ENCODE peak calls at places on chromosomes 7 and 10, in ten cellular contexts. M is DMS153; D is stimulated activated CD4-positive, alpha-beta T cell treated with anti-CD3 and anti-CD28 coated beads, Interleukin-12 subunit alpha, Interleukin-12 subunit beta, amount 100 ng/mL, for 48 hours; B is amniotic stem cell; J is NCI-H460; H is left cardiac atrium; E is central memory CD4-positive, alpha-beta T cell; F is HT-29; O is right cardiac atrium; R is T-helper 9 cell. C is an unnamed sample.

GRCh38 chr10:90417056-90417455 is 440.8 kb downstream of the HTR7 start:
- DNase-seq in M (no peak), D (no peak), B (no peak), J (peak), H (no peak), E (no peak), F (no peak), O (no peak), R (no peak), C (no peak)

GRCh38 chr10:15620304-15620703 is 99.4 kb downstream of the ITGA8 start:
- DNase-seq in M (no peak), D (no peak), B (no peak), J (no peak), H (no peak), E (no peak), F (no peak), O (no peak), R (no peak), C (no peak)

GRCh38 chr7:65980478-65981250 is 1.3 kb downstream of the GUSB start:
- DNase-seq in M (no peak), D (peak), B (no peak), J (no peak), H (peak), E (peak), F (peak), O (peak), R (peak), C (no peak)

GRCh38 chr7:115145512-115145911 is 223.6 kb downstream of the MDFIC start:
- DNase-seq in M (no peak), D (no peak), B (peak), J (no peak), H (no peak), E (no peak), F (peak), O (no peak), R (no peak), C (no peak)

GRCh38 chr7:120770206-120770605 is 87.7 kb downstream of the TSPAN12 start:
- DNase-seq in M (no peak), D (no peak), B (no peak), J (no peak), H (no peak), E (no peak), F (no peak), O (no peak), R (no peak), C (peak)

GRCh38 chr7:91249506-91250233 is 14.6 kb upstream of the FZD1 start:
- DNase-seq in M (no peak), D (no peak), B (no peak), J (no peak), H (no peak), E (no peak), F (no peak), O (no peak), R (no peak), C (no peak)

GRCh38 chr10:59779656-59780521 is 26.6 kb upstream of the MRLN start:
- DNase-seq in M (no peak), D (no peak), B (no peak), J (no peak), H (no peak), E (no peak), F (no peak), O (no peak), R (no peak), C (no peak)

GRCh38 chr7:115838829-115839228 is 191.7 kb downstream of the TFEC start:
- DNase-seq in M (no peak), D (no peak), B (no peak), J (no peak), H (no peak), E (no peak), F (no peak), O (no peak), R (no peak), C (no peak)

GRCh38 chr10:1894912-1895311 is 157.6 kb upstream of the ADARB2 start:
- DNase-seq in M (no peak), D (no peak), B (no peak), J (no peak), H (no peak), E (no peak), F (no peak), O (no peak), R (no peak), C (no peak)

GRCh38 chr10:84908491-84908890 is 580.1 kb downstream of the CCSER2 start:
- DNase-seq in M (no peak), D (no peak), B (no peak), J (no peak), H (no peak), E (no peak), F (no peak), O (no peak), R (no peak), C (no peak)

GRCh38 chr7:101547022-101547915 is 81.8 kb downstream of the MYL10 start:
- DNase-seq in M (no peak), D (no peak), B (no peak), J (no peak), H (no peak), E (no peak), F (no peak), O (peak), R (no peak), C (no peak)

GRCh38 chr7:22411977-22412693 is 55.2 kb upstream of the RAPGEF5 start:
- DNase-seq in M (no peak), D (no peak), B (no peak), J (no peak), H (no peak), E (no peak), F (no peak), O (no peak), R (no peak), C (peak)

GRCh38 chr10:62527019-62527827 is 153.1 kb downstream of the ZNF365 start:
- DNase-seq in M (no peak), D (no peak), B (no peak), J (no peak), H (no peak), E (no peak), F (peak), O (no peak), R (no peak), C (no peak)

GRCh38 chr7:116984511-116984910 is 31.2 kb downstream of the ST7 start:
- DNase-seq in M (no peak), D (no peak), B (no peak), J (no peak), H (no peak), E (no peak), F (peak), O (no peak), R (no peak), C (no peak)

GRCh38 chr10:15518256-15518655 is 147.2 kb upstream of the FAM171A1 start:
- DNase-seq in M (no peak), D (no peak), B (peak), J (no peak), H (no peak), E (no peak), F (peak), O (no peak), R (no peak), C (no peak)

GRCh38 chr7:137762334-137762733 is 84.4 kb downstream of the DGKI start:
- DNase-seq in M (no peak), D (no peak), B (no peak), J (no peak), H (no peak), E (no peak), F (no peak), O (no peak), R (no peak), C (no peak)

GRCh38 chr10:26441491-26442214 is 3.5 kb downstream of the APBB1IP start:
- DNase-seq in M (no peak), D (no peak), B (no peak), J (no peak), H (no peak), E (peak), F (no peak), O (no peak), R (peak), C (no peak)